ENCODE peak calls at places on chromosomes 3 and 15, in four cellular contexts. W is PC-9; R is CD8-positive, alpha-beta memory T cell; N is endodermal cell. K is an unnamed sample.

GRCh38 chr3:141914311-141914710 is 37.9 kb downstream of the ATP1B3 start:
- DNase-seq in N (no peak), W (no peak), R (no peak), K (no peak)

GRCh38 chr3:99965077-99965476 is 147.4 kb downstream of the CMSS1 start:
- DNase-seq in W (peak; percentile 69), R (no peak), N (no peak), K (peak; percentile 40)

GRCh38 chr3:29099775-29100174 is 181.1 kb upstream of the RBMS3 start:
- DNase-seq in W (no peak), R (no peak), N (no peak), K (no peak)

GRCh38 chr3:138351916-138352555 is 3.7 kb downstream of the MRAS start:
- DNase-seq in N (no peak), R (no peak), W (no peak), K (peak; percentile 25)

GRCh38 chr3:178850452-178851166 is 221.0 kb downstream of the ZMAT3 start:
- DNase-seq in W (no peak), N (no peak), R (no peak), K (no peak)

GRCh38 chr15:43285609-43286037 is 18.9 kb upstream of the TGM5 start:
- DNase-seq in N (peak; percentile 79), R (peak; percentile 51), W (peak; percentile 45), K (peak; percentile 18)

GRCh38 chr3:120908030-120908802 is at the start of gene STXBP5L:
- DNase-seq in W (no peak), R (no peak), N (peak; percentile 99), K (peak; percentile 21)

GRCh38 chr15:98154863-98155262 is 194.4 kb downstream of the ARRDC4 start:
- DNase-seq in W (peak; percentile 43), R (no peak), N (no peak), K (peak; percentile 97)

GRCh38 chr15:86624261-86625036 is 544.8 kb downstream of the AGBL1 start:
- DNase-seq in W (peak; percentile 82), R (peak; percentile 7), N (peak; percentile 93), K (peak; percentile 76)

GRCh38 chr3:149507491-149508324 is 33.2 kb downstream of the TM4SF4 start:
- DNase-seq in R (no peak), W (no peak), N (no peak), K (no peak)

GRCh38 chr3:126903521-126903920 is 79.4 kb upstream of the PLXNA1 start:
- DNase-seq in W (no peak), N (no peak), R (no peak), K (no peak)

GRCh38 chr15:58549013-58549779 is 117.4 kb downstream of the LIPC start:
- DNase-seq in N (peak; percentile 41), W (no peak), R (no peak), K (no peak)

DNA sequence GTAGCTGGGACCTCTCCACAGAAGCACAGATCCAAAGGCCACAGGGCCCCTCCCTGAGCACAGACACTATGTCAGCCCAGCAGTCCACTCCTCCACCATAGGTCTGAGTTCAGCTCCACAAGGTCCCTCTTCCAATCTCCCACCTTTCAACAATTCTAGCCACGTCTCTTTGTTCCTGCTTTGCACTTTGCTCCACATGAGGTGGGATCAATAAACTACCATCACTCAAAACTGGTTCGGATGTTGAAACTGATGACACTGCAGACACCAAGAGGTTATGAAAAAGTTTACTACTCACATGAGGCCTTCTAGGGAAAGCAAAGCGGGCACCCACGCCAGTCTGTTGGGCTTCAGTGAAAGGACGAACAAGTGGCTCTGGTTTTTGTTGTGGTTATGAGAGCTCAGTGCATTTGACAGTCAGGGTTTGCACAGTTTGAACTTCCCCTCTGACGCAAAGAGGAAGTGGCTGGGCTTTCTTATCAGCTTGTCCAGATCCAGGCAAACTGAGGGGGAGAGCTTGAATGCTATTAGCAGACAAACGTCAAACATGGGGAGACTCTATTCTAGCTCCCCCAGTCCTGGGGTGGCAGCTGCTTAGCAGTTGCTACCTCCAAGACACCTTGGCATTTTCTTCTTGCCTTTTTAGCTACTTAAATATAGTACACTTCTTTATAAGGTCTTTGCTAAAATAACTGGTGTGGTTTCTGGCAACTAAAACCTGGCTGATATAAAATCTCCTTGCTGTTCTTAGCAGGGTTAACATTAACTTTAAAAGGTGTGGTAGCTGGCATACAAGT is 37.8 kb downstream of the ZNF445 start:
- DNase-seq in R (peak; percentile 72), N (no peak), W (no peak), K (no peak)
- H3K27ac ChIP-seq in R (peak overlapping the region; percentile 74), N (no peak overlapping the region), W (no peak overlapping the region), K (no peak overlapping the region)

GRCh38 chr15:92884813-92885461 is 15.2 kb upstream of the CHD2 start:
- DNase-seq in W (no peak), N (no peak), R (peak; percentile 41), K (no peak)
- H3K4me1 ChIP-seq in W (peaks cover 41% of the 10 kb centered on the region), N (peaks cover 7% of the 10 kb centered on the region), R (peaks cover 63% of the 10 kb centered on the region), K (peaks cover 47% of the 10 kb centered on the region)

GRCh38 chr3:111068574-111068973 is 3.0 kb upstream of the NECTIN3 start:
- DNase-seq in N (no peak), R (no peak), W (no peak), K (no peak)

GRCh38 chr3:111071257-111072015 is at the start of gene NECTIN3:
- DNase-seq in W (peak; percentile 49), N (peak; percentile 95), R (peak; percentile 81), K (peak; percentile 96)

GRCh38 chr3:111072016-111072891 is 638 bp downstream of the NECTIN3 start:
- DNase-seq in W (no peak), R (no peak), N (no peak), K (no peak)

GRCh38 chr3:111070772-111071256 is 802 bp upstream of the NECTIN3 start:
- DNase-seq in N (no peak), R (peak; percentile 26), W (no peak), K (no peak)

DNA sequence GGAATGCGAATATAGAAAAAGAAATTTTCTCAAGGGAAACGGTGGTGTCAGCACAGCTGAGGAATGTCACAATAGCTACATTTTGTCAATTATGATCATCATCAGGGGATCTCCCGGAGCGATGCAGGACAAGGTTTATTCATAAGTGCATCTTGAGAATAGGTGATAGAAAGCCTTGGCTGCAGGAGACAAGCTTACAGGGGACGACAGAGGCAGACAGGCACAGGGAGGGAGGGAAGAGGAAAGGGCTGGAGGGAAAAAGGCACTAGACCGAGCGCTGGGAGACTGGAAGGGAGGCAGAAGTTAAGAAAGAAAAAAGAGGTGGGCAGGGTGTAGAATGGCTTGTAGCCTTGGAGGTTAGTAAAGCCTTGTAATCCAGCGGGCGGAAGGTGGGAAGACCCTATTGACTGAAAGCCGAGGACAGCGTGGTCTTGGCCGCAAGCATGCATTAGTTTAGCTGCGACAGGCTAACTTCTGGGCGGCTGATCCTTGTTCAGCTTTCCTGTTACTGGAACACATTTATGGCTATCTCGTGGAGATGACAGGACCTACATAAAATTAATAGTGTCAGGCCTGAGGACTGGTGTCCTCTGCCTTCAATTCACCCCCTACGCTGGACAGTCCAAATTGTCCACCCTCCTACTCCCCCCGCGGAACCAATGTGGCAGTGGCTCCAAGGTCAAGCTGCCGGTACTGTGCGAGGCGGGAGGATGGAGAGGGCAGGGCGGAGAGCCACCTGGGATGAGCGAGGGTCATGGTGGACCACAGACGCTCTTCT is 1.5 kb upstream of the NECTIN3 start:
- DNase-seq in W (no peak), N (peak; percentile 69), R (no peak), K (no peak)
- H3K27ac ChIP-seq in W (no peak overlapping the region), N (peak overlapping the region; percentile 81), R (no peak overlapping the region), K (no peak overlapping the region)

GRCh38 chr3:171790574-171790897 is 19.7 kb downstream of the PLD1 start:
- DNase-seq in R (no peak), W (no peak), N (no peak), K (no peak)
- H3K4me1 ChIP-seq in R (no peaks in the 10 kb centered on the region), W (peaks cover 41% of the 10 kb centered on the region), N (peaks cover 13% of the 10 kb centered on the region), K (peaks cover 42% of the 10 kb centered on the region)

GRCh38 chr3:61387817-61388216 is 136.6 kb upstream of the FHIT start:
- DNase-seq in W (no peak), N (no peak), R (no peak), K (peak; percentile 41)
- H3K27ac ChIP-seq in W (no peak overlapping the region), N (no peak overlapping the region), R (no peak overlapping the region), K (no peak overlapping the region)

GRCh38 chr15:49521802-49522201 is 98.8 kb downstream of the FGF7 start:
- DNase-seq in N (peak; percentile 48), W (no peak), R (no peak), K (peak; percentile 23)
- H3K4me1 ChIP-seq in N (no peaks in the 10 kb centered on the region), W (no peaks in the 10 kb centered on the region), R (no peaks in the 10 kb centered on the region), K (no peaks in the 10 kb centered on the region)

GRCh38 chr15:77625376-77625775 is 7.3 kb downstream of the LINGO1 start:
- DNase-seq in W (no peak), N (no peak), R (no peak), K (no peak)
- H3K27ac ChIP-seq in W (no peak overlapping the region), N (no peak overlapping the region), R (no peak overlapping the region), K (no peak overlapping the region)

GRCh38 chr3:71485903-71486302 is 97.6 kb downstream of the FOXP1 start:
- DNase-seq in R (peak; percentile 37), W (no peak), N (no peak), K (no peak)

GRCh38 chr3:71484452-71484851 is 99.1 kb downstream of the FOXP1 start:
- DNase-seq in N (no peak), W (no peak), R (no peak), K (no peak)

GRCh38 chr3:71486831-71487230 is 96.7 kb downstream of the FOXP1 start:
- DNase-seq in N (no peak), R (peak; percentile 61), W (no peak), K (no peak)

GRCh38 chr3:71482771-71483170 is 100.8 kb downstream of the FOXP1 start:
- DNase-seq in W (no peak), R (no peak), N (no peak), K (no peak)

DNA sequence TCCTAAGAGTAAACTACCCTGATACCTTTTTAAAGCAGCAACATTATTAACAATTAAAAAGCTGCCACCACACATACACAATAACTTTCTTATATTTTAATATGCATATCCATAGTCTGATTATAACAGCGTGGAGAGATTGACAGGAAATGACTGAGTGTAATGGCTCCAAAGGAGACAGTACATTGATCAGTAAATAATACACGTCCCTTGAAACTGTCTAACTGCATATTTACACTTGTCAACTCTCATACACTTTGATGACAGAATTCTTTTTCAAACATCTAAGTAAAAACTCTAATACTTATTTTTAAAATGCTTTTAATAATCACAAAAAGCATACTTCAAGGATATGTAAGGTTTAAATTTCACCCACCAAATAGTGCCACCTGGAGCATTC is 99.5 kb downstream of the FOXP1 start:
- DNase-seq in R (no peak), W (no peak), N (no peak), K (no peak)
- H3K4me1 ChIP-seq in R (peaks cover 92% of the 10 kb centered on the region), W (no peaks in the 10 kb centered on the region), N (no peaks in the 10 kb centered on the region), K (no peaks in the 10 kb centered on the region)

DNA sequence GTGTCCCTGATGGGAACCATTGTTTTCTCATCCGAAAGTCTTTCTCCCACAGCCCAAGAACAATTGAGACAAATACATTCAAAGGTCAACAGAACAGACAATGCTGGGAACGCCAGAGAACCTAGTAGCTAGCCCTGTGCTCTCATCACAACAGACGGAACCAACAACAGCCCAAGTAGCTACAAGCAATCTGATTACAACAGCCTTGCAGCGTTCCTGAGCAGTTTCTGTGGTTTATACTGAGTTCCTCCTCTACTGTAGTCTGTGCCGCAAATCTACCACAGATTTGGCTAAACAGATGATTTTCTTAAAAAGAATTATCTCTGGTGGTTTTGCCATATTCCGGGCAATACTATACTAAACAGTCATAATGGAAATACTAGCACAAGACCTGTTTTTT is 435.6 kb downstream of the MECOM start:
- DNase-seq in W (no peak), N (peak; percentile 53), R (no peak), K (no peak)
- H3K27ac ChIP-seq in W (no peak overlapping the region), N (peak overlapping the region; percentile 5), R (no peak overlapping the region), K (no peak overlapping the region)

K was measured in foreskin keratinocyte.